ENCODE peak calls at places on chromosomes 11 and 22, in nine cellular contexts. E is astrocyte; L is GM12864; Z is colonic mucosa; M is IMR-90; B is CD4-positive, alpha-beta T cell; U is mammary epithelial cell; F is thoracic aorta; P is type B pancreatic cell. O is an unnamed sample.

GRCh38 chr11:35367491-35367890 is 51.9 kb downstream of the SLC1A2 start:
- DNase-seq in P (no peak), L (no peak), B (no peak), E (peak), M (peak), U (no peak), Z (no peak), F (no peak), O (no peak)

GRCh38 chr22:24427500-24428164 is at the start of gene ADORA2A:
- DNase-seq in U (no peak), B (peak), Z (peak), F (no peak), L (peak), E (no peak), M (no peak), P (no peak), O (no peak)

GRCh38 chr11:199782-200181 is 6.9 kb downstream of the SCGB1C1 start:
- DNase-seq in P (peak), L (no peak), F (no peak), E (no peak), B (no peak), Z (no peak), M (no peak), U (no peak), O (no peak)

GRCh38 chr11:15843309-15843857 is 513.0 kb downstream of the SOX6 start:
- DNase-seq in F (no peak), B (no peak), U (peak), M (peak), Z (no peak), E (peak), P (no peak), L (no peak), O (no peak)

GRCh38 chr11:60700689-60701508 is 1.5 kb downstream of the MS4A8 start:
- DNase-seq in E (no peak), U (no peak), L (no peak), M (no peak), P (no peak), B (no peak), F (no peak), Z (peak), O (no peak)

GRCh38 chr11:13289081-13289480 is 11.5 kb downstream of the BMAL1 start:
- DNase-seq in E (peak), U (no peak), Z (no peak), L (no peak), F (no peak), B (no peak), P (no peak), M (peak), O (no peak)

GRCh38 chr11:9601041-9601875 is 27.8 kb downstream of the WEE1 start:
- DNase-seq in M (peak), L (peak), P (no peak), B (peak), F (no peak), E (no peak), U (peak), Z (peak), O (no peak)

GRCh38 chr11:74783241-74783871 is 34.7 kb downstream of the RNF169 start:
- DNase-seq in L (peak), P (no peak), F (no peak), Z (no peak), M (peak), U (peak), B (peak), E (peak), O (no peak)

GRCh38 chr11:1773711-1774550 is 10.2 kb upstream of the CTSD start:
- DNase-seq in B (no peak), M (no peak), P (no peak), E (no peak), L (no peak), Z (no peak), F (no peak), U (no peak), O (no peak)

GRCh38 chr11:113296447-113297205 is 17.8 kb upstream of the TTC12 start:
- DNase-seq in M (no peak), U (no peak), F (no peak), P (no peak), B (no peak), L (no peak), E (no peak), Z (no peak), O (no peak)

GRCh38 chr11:27914080-27914479 is 193.9 kb downstream of the KIF18A start:
- DNase-seq in F (no peak), M (peak), B (no peak), Z (no peak), P (no peak), L (no peak), U (peak), E (peak), O (no peak)

GRCh38 chr11:61077936-61078335 is 24.4 kb upstream of the CD5 start:
- DNase-seq in U (no peak), P (no peak), B (no peak), L (no peak), M (no peak), E (no peak), F (no peak), Z (no peak), O (no peak)

GRCh38 chr11:17760102-17761029 is 25.8 kb downstream of the KCNC1 start:
- DNase-seq in M (peak), B (no peak), Z (peak), U (peak), L (peak), P (no peak), F (no peak), E (peak), O (no peak)

GRCh38 chr22:35589071-35589735 is 27.9 kb downstream of the MB start:
- DNase-seq in E (peak), P (no peak), U (peak), M (peak), Z (no peak), B (no peak), F (no peak), L (no peak), O (no peak)

GRCh38 chr11:62611705-62612365 is 740 bp downstream of the EML3 start:
- DNase-seq in B (no peak), P (no peak), L (no peak), Z (peak), U (peak), F (no peak), E (peak), M (peak), O (no peak)

GRCh38 chr11:10728779-10729472 is 22.1 kb upstream of the CTR9 start:
- DNase-seq in B (no peak), F (no peak), L (no peak), E (no peak), P (no peak), M (peak), U (no peak), Z (no peak), O (peak)

GRCh38 chr22:29211066-29211841 is 5.6 kb downstream of the EMID1 start:
- DNase-seq in P (no peak), L (no peak), Z (no peak), U (peak), M (no peak), B (no peak), F (no peak), E (no peak), O (no peak)

DNA sequence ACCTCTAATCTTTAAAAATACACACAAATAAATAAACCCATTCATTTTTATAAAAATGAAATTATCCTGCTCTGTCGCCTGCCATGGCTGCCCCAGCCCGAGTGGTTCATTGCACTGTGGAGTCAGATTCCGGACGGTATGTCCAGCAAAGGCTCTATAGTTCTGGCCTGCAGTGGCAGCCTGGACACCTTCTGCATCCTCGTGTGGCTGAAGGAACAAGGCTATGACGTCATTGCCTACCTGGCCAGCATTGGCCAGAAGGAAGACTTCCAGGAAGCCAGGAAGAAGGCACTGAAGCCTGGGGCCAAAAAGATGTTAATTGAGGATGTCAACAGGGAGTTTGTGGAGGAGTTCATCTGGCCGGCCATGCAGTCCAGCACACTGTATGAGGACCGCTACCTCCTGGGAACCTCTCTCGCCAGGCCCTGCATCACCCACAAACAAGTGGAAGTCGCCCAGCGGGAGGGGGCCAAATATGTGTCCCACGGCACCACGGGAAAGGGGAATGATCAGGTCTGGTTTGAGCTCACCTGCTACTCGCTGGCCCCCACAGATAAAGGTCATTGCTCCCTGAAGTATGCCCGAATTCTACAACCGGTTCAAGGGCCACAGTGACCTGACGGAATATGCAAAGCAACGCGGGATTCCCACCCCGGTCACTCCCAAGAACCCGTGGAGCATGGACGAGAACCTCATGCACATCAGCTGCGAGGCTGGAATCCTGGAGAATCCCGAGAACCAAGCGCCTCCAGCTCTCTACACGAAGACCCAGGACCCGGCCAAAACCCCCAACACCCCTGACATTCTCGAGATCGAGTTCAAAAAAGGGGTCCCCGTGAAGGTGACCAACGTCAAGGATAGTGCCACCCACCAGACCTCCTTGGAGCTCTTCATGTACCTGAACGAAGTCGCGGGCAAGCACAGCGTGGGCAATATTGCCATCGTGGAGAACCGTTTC is 158.2 kb upstream of the GUCY1A2 start:
- DNase-seq in P (no peak), B (no peak), U (no peak), M (no peak), Z (no peak), F (no peak), E (no peak), L (no peak), O (no peak)
- TF ChIP-seq CTCF in P (no peak), B (no peak), U (no peak), M (no peak), Z (no peak), F (no peak), E (no peak), L (no peak), O (no peak)

DNA sequence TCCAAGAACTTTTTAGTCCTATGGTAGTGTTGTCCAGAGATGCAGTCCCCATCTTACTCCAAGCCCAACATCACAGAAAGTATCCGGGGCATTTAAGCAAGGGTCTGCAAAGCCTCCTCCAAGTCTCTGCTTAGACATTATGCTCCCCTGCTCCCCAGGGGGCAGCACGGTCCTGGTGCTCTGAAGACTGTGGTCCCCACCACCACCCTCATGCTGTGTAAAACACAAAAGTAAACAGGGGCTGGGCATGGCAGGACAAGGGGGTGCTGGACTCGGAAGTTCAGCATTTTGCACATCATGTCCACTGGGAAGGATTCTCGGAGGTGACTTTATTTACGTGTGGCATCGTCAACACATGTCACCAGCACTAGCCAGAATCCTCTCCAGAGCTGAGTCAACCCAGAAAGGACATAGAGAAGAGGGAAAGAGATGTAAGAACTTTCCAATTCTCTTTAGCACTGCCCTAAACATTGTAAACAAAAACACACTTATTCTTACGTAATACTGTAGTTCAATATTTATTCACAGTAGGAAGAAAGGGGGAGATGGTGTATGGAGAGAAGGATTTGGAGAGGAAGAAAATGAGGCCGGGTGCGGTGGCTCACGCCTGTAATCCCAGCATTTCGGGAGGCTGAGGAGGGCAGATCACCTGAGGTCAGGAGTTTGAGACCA is 37.7 kb downstream of the TCIRG1 start:
- DNase-seq in F (no peak), B (no peak), Z (no peak), P (no peak), L (no peak), U (no peak), M (no peak), E (no peak), O (no peak)
- TF ChIP-seq CTCF in F (no peak), B (no peak), Z (no peak), P (peak), L (peak), U (no peak), M (peak), E (no peak), O (peak)

DNA sequence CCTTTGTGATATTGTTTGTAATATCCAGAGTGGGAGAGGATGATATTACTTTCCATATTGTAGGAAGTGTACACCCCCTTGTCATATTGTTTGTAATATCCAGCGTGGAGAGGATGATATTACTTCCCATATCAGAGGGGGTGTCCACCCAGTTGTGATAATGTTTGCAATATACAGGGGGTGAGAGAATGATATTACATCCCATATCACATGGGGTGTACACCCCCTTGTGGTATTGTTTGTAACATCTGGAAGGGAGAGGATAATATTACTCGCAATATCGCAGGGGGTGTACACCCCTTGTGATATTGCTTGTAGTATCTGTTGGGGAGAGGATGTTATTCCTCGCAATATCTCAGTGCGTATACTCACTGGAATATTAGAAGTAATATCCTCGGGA is 61.5 kb downstream of the PRSS23 start:
- DNase-seq in Z (no peak), U (no peak), L (no peak), E (no peak), F (no peak), M (no peak), P (no peak), B (no peak), O (no peak)
- TF ChIP-seq CTCF in Z (no peak), U (no peak), L (no peak), E (no peak), F (no peak), M (no peak), P (no peak), B (no peak), O (no peak)

GRCh38 chr11:63906087-63906486 is 10.9 kb downstream of the RCOR2 start:
- DNase-seq in B (no peak), Z (no peak), E (no peak), L (no peak), U (no peak), P (no peak), M (no peak), F (no peak), O (no peak)

GRCh38 chr11:63908631-63909491 is 8.1 kb downstream of the RCOR2 start:
- DNase-seq in Z (no peak), L (no peak), P (no peak), M (no peak), E (no peak), U (no peak), B (no peak), F (no peak), O (no peak)

GRCh38 chr11:63907063-63907462 is 9.9 kb downstream of the RCOR2 start:
- DNase-seq in M (no peak), L (no peak), F (no peak), E (no peak), Z (no peak), U (no peak), P (no peak), B (no peak), O (no peak)

GRCh38 chr11:63906585-63906984 is 10.4 kb downstream of the RCOR2 start:
- DNase-seq in P (no peak), L (no peak), E (no peak), M (peak), Z (no peak), B (peak), F (no peak), U (no peak), O (no peak)

GRCh38 chr11:63907808-63908530 is 9.0 kb downstream of the RCOR2 start:
- DNase-seq in F (no peak), U (no peak), P (no peak), B (no peak), L (no peak), Z (no peak), E (no peak), M (no peak), O (no peak)
- TF ChIP-seq CTCF in F (no peak), U (no peak), P (no peak), B (no peak), L (no peak), Z (no peak), E (no peak), M (no peak), O (no peak)

DNA sequence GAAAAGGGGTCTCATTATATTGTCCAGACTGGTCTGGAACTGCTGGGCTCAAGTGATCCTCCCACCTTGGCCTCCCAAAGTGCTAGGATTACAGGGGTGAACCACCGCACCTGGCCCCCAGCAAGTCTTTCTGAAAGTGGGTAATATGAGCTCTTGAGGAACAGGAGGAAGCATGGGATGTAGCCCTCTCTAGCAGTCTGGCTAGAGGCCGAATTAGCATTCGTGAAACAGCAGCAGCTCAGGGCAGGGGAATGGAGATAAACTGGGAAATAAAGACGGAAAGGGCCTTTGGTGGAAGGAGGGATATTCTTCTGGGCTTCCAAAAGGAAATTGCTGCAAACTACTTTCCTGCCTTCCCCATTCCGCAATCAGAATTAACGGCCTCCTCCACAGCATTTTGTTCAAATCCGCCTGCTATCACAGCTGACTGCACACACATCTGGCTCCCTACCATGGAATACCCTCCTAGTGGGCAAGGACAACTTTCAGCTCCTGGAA is 44.3 kb downstream of the MICAL3 start:
- DNase-seq in Z (no peak), E (no peak), F (no peak), L (no peak), B (no peak), M (no peak), U (no peak), P (no peak), O (no peak)
- TF ChIP-seq CTCF in Z (no peak), E (no peak), F (no peak), L (no peak), B (no peak), M (no peak), U (no peak), P (no peak), O (no peak)

DNA sequence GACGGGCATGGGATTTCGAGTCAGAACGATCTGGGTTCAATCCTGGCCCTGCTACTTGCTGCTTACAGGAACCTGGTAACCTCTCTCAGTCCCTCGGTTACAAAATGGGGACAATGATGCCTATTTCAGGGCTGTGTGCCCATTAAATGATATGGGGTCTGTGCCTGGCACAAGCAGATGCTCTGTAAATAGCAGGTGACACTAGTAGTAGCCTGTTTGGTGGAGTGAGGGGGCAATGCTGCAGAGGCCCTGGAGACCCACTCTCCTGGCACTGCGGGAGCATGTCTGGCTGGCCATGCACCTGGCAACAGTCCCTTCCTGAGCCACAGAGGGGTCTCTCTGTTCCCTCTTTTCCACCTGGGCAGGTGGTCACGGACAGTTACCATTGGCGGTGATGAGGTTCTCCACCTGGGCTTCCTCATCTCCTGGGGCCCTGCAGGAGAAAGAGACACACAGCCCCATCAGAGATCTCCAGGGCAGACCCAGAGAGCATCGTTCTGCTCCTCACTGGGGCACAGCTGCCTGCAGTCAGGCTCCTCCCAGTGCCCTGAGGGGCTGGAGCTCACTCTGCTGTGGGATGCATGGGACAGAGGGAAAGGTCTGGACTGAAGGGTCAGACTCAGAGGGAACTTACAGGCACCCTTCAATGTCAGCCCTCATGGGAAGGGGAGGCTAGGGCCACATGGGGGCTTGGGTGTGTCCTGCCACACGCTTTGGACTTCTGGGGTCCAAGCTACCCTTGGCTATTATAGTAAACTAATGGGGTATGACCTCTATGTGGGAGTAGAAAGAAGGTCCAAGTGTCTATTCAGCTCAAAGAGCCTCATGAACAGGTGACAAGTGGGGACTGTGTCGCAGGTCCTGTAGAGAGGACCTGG is 15.6 kb upstream of the FXYD2 start:
- DNase-seq in P (peak), L (no peak), Z (no peak), U (no peak), F (no peak), B (no peak), M (no peak), E (no peak), O (no peak)
- TF ChIP-seq CTCF in P (no peak), L (no peak), Z (no peak), U (no peak), F (no peak), B (no peak), M (no peak), E (no peak), O (no peak)

O was measured in D721Med.